ENCODE peak calls at places on chromosomes 5 and 9, in ten cellular contexts. Z is GOT3; U is activated CD4-positive, alpha-beta T cell treated with anti-CD3 and anti-CD28 coated beads for 48 hours; X is LoVo; M is GM03348; P is adrenal gland; D is non-pigmented ciliary epithelial cell; A is AG08395; B is RPMI7951; C is NCI-H1417. W is an unnamed sample.

GRCh38 chr5:109927639-109928038 is 237.9 kb downstream of the MAN2A1 start:
- DNase-seq in X (no peak), B (no peak), C (no peak), M (no peak), Z (no peak), P (no peak), D (no peak), U (no peak), A (no peak), W (no peak)

GRCh38 chr5:176355400-176356178 is 6.0 kb downstream of the KIAA1191 start:
- DNase-seq in Z (no peak), U (no peak), P (no peak), X (no peak), D (no peak), B (no peak), C (peak), A (no peak), M (no peak), W (no peak)

GRCh38 chr9:136927343-136928261 is 16.9 kb downstream of the FBXW5 start:
- DNase-seq in C (no peak), A (no peak), M (no peak), B (peak), U (no peak), D (no peak), Z (no peak), P (no peak), X (no peak), W (peak)

GRCh38 chr5:133483406-133484090 is 128.8 kb downstream of the FSTL4 start:
- DNase-seq in C (no peak), X (no peak), P (peak), D (no peak), M (no peak), B (no peak), Z (no peak), A (no peak), U (no peak), W (no peak)

GRCh38 chr9:137974746-137975526 is 97.4 kb downstream of the CACNA1B start:
- DNase-seq in Z (no peak), X (no peak), P (no peak), A (no peak), B (no peak), M (no peak), C (no peak), U (no peak), D (no peak), W (no peak)

GRCh38 chr9:37453827-37454226 is 11.4 kb downstream of the ZBTB5 start:
- DNase-seq in Z (no peak), P (no peak), M (no peak), B (no peak), C (no peak), D (no peak), A (no peak), X (peak), U (no peak), W (no peak)

GRCh38 chr9:126126012-126126411 is 200.6 kb upstream of the MVB12B start:
- DNase-seq in P (no peak), C (no peak), D (no peak), M (peak), U (no peak), A (no peak), B (no peak), Z (no peak), X (no peak), W (no peak)

GRCh38 chr9:12695474-12695873 is 2.3 kb downstream of the TYRP1 start:
- DNase-seq in A (peak), U (no peak), M (no peak), P (no peak), Z (no peak), D (no peak), B (peak), C (no peak), X (no peak), W (peak)

GRCh38 chr5:71836084-71836483 is 117.0 kb downstream of the CARTPT start:
- DNase-seq in D (no peak), M (peak), C (no peak), A (no peak), B (peak), U (no peak), X (no peak), P (no peak), Z (no peak), W (no peak)

GRCh38 chr9:81829201-81829882 is 98.9 kb upstream of the SPATA31D4 start:
- DNase-seq in B (no peak), U (no peak), X (no peak), D (no peak), M (no peak), A (no peak), C (no peak), Z (no peak), P (no peak), W (peak)

GRCh38 chr5:131204964-131205363 is 34.2 kb downstream of the LYRM7 start:
- DNase-seq in U (no peak), X (no peak), B (no peak), M (no peak), Z (no peak), P (no peak), A (no peak), C (no peak), D (no peak), W (no peak)

GRCh38 chr5:33332804-33333203 is 108.0 kb upstream of the TARS1 start:
- DNase-seq in B (no peak), A (no peak), X (no peak), U (no peak), P (no peak), Z (no peak), C (no peak), D (no peak), M (no peak), W (no peak)

GRCh38 chr5:74895906-74896305 is 29.7 kb upstream of the FAM169A start:
- DNase-seq in D (peak), U (no peak), Z (no peak), B (peak), P (peak), C (no peak), M (peak), X (peak), A (peak), W (peak)

GRCh38 chr5:180333661-180334060 is 19.5 kb downstream of the GFPT2 start:
- DNase-seq in Z (no peak), B (peak), D (no peak), C (no peak), A (peak), U (no peak), X (no peak), M (peak), P (no peak), W (peak)

GRCh38 chr5:157920828-157921170 is 61.9 kb upstream of the CLINT1 start:
- DNase-seq in M (no peak), B (no peak), X (no peak), Z (no peak), U (no peak), D (no peak), A (no peak), C (no peak), P (no peak), W (no peak)

GRCh38 chr5:1876708-1877433 is 5.9 kb downstream of the IRX4 start:
- DNase-seq in P (no peak), D (no peak), M (no peak), B (no peak), Z (no peak), A (no peak), U (peak), C (no peak), X (no peak), W (no peak)

GRCh38 chr5:136674178-136674577 is 308.8 kb upstream of the TRPC7 start:
- DNase-seq in P (no peak), C (peak), Z (no peak), X (no peak), M (no peak), A (no peak), B (no peak), D (no peak), U (no peak), W (no peak)

GRCh38 chr5:90480699-90481098 is 6.0 kb downstream of the POLR3G start:
- DNase-seq in Z (no peak), P (no peak), M (no peak), B (no peak), U (no peak), A (no peak), D (no peak), X (no peak), C (no peak), W (no peak)

GRCh38 chr5:162657076-162657475 is 589.5 kb downstream of the GABRG2 start:
- DNase-seq in X (no peak), A (no peak), U (no peak), Z (no peak), D (no peak), C (no peak), P (no peak), B (no peak), M (no peak), W (no peak)

GRCh38 chr9:113164536-113165300 is 13.9 kb downstream of the SLC31A2 start:
- DNase-seq in M (peak), P (no peak), C (no peak), U (no peak), A (peak), X (no peak), Z (no peak), D (no peak), B (no peak), W (peak)

GRCh38 chr5:111967463-111967862 is 210.5 kb upstream of the NREP start:
- DNase-seq in A (no peak), D (no peak), X (no peak), U (no peak), P (no peak), M (no peak), C (no peak), B (no peak), Z (no peak), W (no peak)

GRCh38 chr5:1178529-1179382 is 22.6 kb upstream of the SLC6A19 start:
- DNase-seq in A (no peak), C (no peak), Z (no peak), B (no peak), X (no peak), M (no peak), U (no peak), D (no peak), P (no peak), W (no peak)

GRCh38 chr5:38780950-38781349 is 64.9 kb upstream of the OSMR start:
- DNase-seq in M (peak), D (no peak), X (peak), Z (no peak), P (peak), A (peak), C (no peak), U (no peak), B (peak), W (peak)

GRCh38 chr5:95664204-95664786 is 17.7 kb downstream of the RFESD start:
- DNase-seq in C (peak), D (no peak), X (peak), A (peak), Z (no peak), M (peak), P (peak), U (peak), B (peak), W (peak)

GRCh38 chr5:56814361-56814962 is 887 bp upstream of the MAP3K1 start:
- DNase-seq in C (peak), M (peak), B (no peak), P (peak), X (no peak), U (peak), A (peak), Z (no peak), D (no peak), W (no peak)

GRCh38 chr9:134036130-134036529 is 10.8 kb downstream of the BRD3OS start:
- DNase-seq in U (no peak), C (no peak), B (no peak), X (no peak), P (no peak), M (no peak), A (no peak), Z (no peak), D (no peak), W (no peak)

GRCh38 chr5:30620481-30621085 is 572.9 kb upstream of the CDH6 start:
- DNase-seq in C (no peak), Z (no peak), M (no peak), D (no peak), P (no peak), U (no peak), B (no peak), X (no peak), A (no peak), W (no peak)

GRCh38 chr9:133812941-133813748 is 75.0 kb upstream of the SARDH start:
- DNase-seq in P (no peak), U (no peak), D (no peak), B (no peak), Z (no peak), M (no peak), A (no peak), C (no peak), X (no peak), W (no peak)

GRCh38 chr9:96009690-96010477 is 134.4 kb downstream of the ERCC6L2 start:
- DNase-seq in P (no peak), X (no peak), C (no peak), D (no peak), U (peak), B (no peak), A (no peak), Z (no peak), M (no peak), W (no peak)

GRCh38 chr5:180083529-180084060 is 12.0 kb upstream of the RNF130 start:
- DNase-seq in U (no peak), M (no peak), A (no peak), D (no peak), C (no peak), P (no peak), B (no peak), X (no peak), Z (no peak), W (no peak)

GRCh38 chr9:32581512-32582143 is 8.7 kb upstream of the NDUFB6 start:
- DNase-seq in X (peak), D (no peak), Z (no peak), P (peak), M (peak), A (peak), B (peak), C (peak), U (peak), W (peak)

GRCh38 chr9:108802967-108803366 is 52.8 kb downstream of the ACTL7B start:
- DNase-seq in D (no peak), B (no peak), U (no peak), M (no peak), X (no peak), Z (no peak), A (no peak), P (no peak), C (no peak), W (no peak)

GRCh38 chr5:80711938-80712337 is 57.2 kb upstream of the DHFR start:
- DNase-seq in P (no peak), B (peak), U (peak), Z (no peak), M (peak), C (peak), D (no peak), X (no peak), A (peak), W (peak)

GRCh38 chr5:168291961-168292782 is 727 bp downstream of the WWC1 start:
- DNase-seq in B (no peak), A (peak), X (peak), P (no peak), D (no peak), M (peak), C (no peak), U (no peak), Z (no peak), W (no peak)

GRCh38 chr5:139016186-139016585 is 141.1 kb upstream of the LRRTM2 start:
- DNase-seq in M (no peak), A (no peak), X (no peak), P (no peak), D (no peak), B (no peak), Z (no peak), U (no peak), C (no peak), W (no peak)

GRCh38 chr9:75087279-75087823 is 604 bp downstream of the NMRK1 start:
- DNase-seq in A (peak), X (peak), D (no peak), U (peak), B (peak), M (peak), C (no peak), P (no peak), Z (no peak), W (peak)

GRCh38 chr5:2010940-2011339 is 128.2 kb upstream of the IRX4 start:
- DNase-seq in U (no peak), D (no peak), M (no peak), C (no peak), B (no peak), A (no peak), X (no peak), Z (no peak), P (no peak), W (no peak)

GRCh38 chr9:134301387-134302129 is 24.7 kb upstream of the RXRA start:
- DNase-seq in X (no peak), U (peak), A (no peak), C (no peak), D (no peak), P (no peak), B (no peak), M (no peak), Z (no peak), W (no peak)